ENCODE peak calls at places on chromosomes 7 and 10, in eight cellular contexts. R is left colon; O is naive thymus-derived CD4-positive, alpha-beta T cell; G is AG09309; S is GM10248; L is Peyer's patch; M is RWPE1; D is NCI-H1105. K is an unnamed sample.

GRCh38 chr10:7192831-7193348 is 217.9 kb downstream of the SFMBT2 start:
- DNase-seq in R (no peak), O (peak), G (no peak), S (no peak), L (no peak), M (no peak), D (no peak), K (no peak)

GRCh38 chr7:5769571-5769970 is 11.9 kb downstream of the RNF216 start:
- DNase-seq in R (no peak), O (no peak), G (no peak), S (no peak), L (no peak), M (no peak), D (no peak), K (no peak)

GRCh38 chr10:74097776-74098175 is 52.9 kb downstream of the AP3M1 start:
- DNase-seq in R (no peak), O (no peak), G (no peak), S (no peak), L (no peak), M (no peak), D (no peak), K (no peak)

GRCh38 chr10:8065651-8066050 is 11.2 kb downstream of the GATA3 start:
- DNase-seq in R (no peak), O (no peak), G (no peak), S (no peak), L (no peak), M (peak), D (no peak), K (no peak)

GRCh38 chr10:48896756-48897437 is 42.7 kb downstream of the LRRC18 start:
- DNase-seq in R (no peak), O (no peak), G (no peak), S (no peak), L (no peak), M (no peak), D (no peak), K (peak)

GRCh38 chr7:158013085-158013668 is 574.4 kb downstream of the PTPRN2 start:
- DNase-seq in R (no peak), O (no peak), G (no peak), S (no peak), L (peak), M (no peak), D (peak), K (no peak)

GRCh38 chr10:52801951-52802350 is 29.4 kb upstream of the MBL2 start:
- DNase-seq in R (no peak), O (no peak), G (peak), S (no peak), L (no peak), M (peak), D (no peak), K (no peak)

GRCh38 chr10:46549171-46550075 is 7.0 kb downstream of the GPRIN2 start:
- DNase-seq in R (peak), O (no peak), G (no peak), S (no peak), L (peak), M (no peak), D (no peak), K (no peak)

GRCh38 chr10:75127481-75127880 is 16.0 kb downstream of the SAMD8 start:
- DNase-seq in R (no peak), O (no peak), G (no peak), S (no peak), L (no peak), M (no peak), D (no peak), K (no peak)

GRCh38 chr7:151125459-151125834 is 39.2 kb downstream of the AGAP3 start:
- DNase-seq in R (peak), O (no peak), G (no peak), S (no peak), L (no peak), M (no peak), D (peak), K (peak)

GRCh38 chr10:8034666-8035640 is 19.5 kb upstream of the GATA3 start:
- DNase-seq in R (no peak), O (peak), G (no peak), S (peak), L (no peak), M (no peak), D (peak), K (peak)

GRCh38 chr10:87585565-87586514 is 73.8 kb upstream of the PAPSS2 start:
- DNase-seq in R (peak), O (no peak), G (no peak), S (no peak), L (peak), M (peak), D (no peak), K (no peak)

GRCh38 chr7:18524248-18524647 is 28.7 kb downstream of the HDAC9 start:
- DNase-seq in R (no peak), O (no peak), G (no peak), S (no peak), L (no peak), M (no peak), D (no peak), K (no peak)

GRCh38 chr10:24209421-24209770 is 458 bp downstream of the KIAA1217 start:
- DNase-seq in R (no peak), O (no peak), G (no peak), S (peak), L (no peak), M (peak), D (no peak), K (peak)

GRCh38 chr7:40019558-40019957 is 69.5 kb downstream of the CDK13 start:
- DNase-seq in R (no peak), O (no peak), G (no peak), S (no peak), L (no peak), M (no peak), D (no peak), K (no peak)

K was measured in DMS79 treated with DMSO at 0.1 percent for 48 hours.